ENCODE peak calls at places on chromosomes 2 and 18, in ten cellular contexts. E, M, W, J, X, D, N, Z, H and B are unnamed samples.
A peak's percentile ranks its signal among the peaks of the same experiment; 100 is the strongest.

GRCh38 chr2:224333631-224334030 is 68.3 kb downstream of the FAM124B start:
- DNase-seq in E (no peak), M (no peak), W (no peak), J (no peak), X (no peak), D (no peak), N (no peak), Z (no peak), H (no peak), B (no peak)

GRCh38 chr18:61432590-61432989 is 99.4 kb downstream of the CDH20 start:
- DNase-seq in E (no peak), M (no peak), W (no peak), J (no peak), X (no peak), D (no peak), N (no peak), Z (no peak), H (no peak), B (no peak)

GRCh38 chr2:179745615-179746263 is 115.7 kb downstream of the ZNF385B start:
- DNase-seq in E (no peak), M (no peak), W (no peak), J (no peak), X (no peak), D (no peak), N (no peak), Z (no peak), H (no peak), B (no peak)

GRCh38 chr2:183253441-183254130 is 129.3 kb downstream of the NUP35 start:
- DNase-seq in E (no peak), M (no peak), W (no peak), J (no peak), X (no peak), D (no peak), N (peak; percentile 6), Z (no peak), H (no peak), B (no peak)

GRCh38 chr2:45470531-45470930 is 140.5 kb downstream of the SRBD1 start:
- DNase-seq in E (no peak), M (no peak), W (no peak), J (no peak), X (no peak), D (no peak), N (no peak), Z (no peak), H (no peak), B (no peak)

GRCh38 chr2:11022874-11023273 is 111.1 kb downstream of the KCNF1 start:
- DNase-seq in E (no peak), M (no peak), W (peak; percentile 17), J (no peak), X (no peak), D (no peak), N (no peak), Z (peak; percentile 13), H (no peak), B (no peak)

GRCh38 chr2:18479901-18480369 is 80.5 kb downstream of the RDH14 start:
- DNase-seq in E (no peak), M (no peak), W (no peak), J (no peak), X (no peak), D (no peak), N (no peak), Z (peak; percentile 19), H (peak; percentile 84), B (no peak)

GRCh38 chr2:20450201-20451108 is 3.6 kb downstream of the RHOB start:
- DNase-seq in E (peak; percentile 70), M (no peak), W (peak; percentile 73), J (peak; percentile 81), X (peak; percentile 87), D (no peak), N (no peak), Z (peak; percentile 58), H (peak; percentile 97), B (no peak)

GRCh38 chr18:23732439-23732838 is 43.2 kb downstream of the LAMA3 start:
- DNase-seq in E (no peak), M (no peak), W (no peak), J (no peak), X (no peak), D (no peak), N (no peak), Z (no peak), H (no peak), B (no peak)

GRCh38 chr2:73985318-73986084 is 791 bp downstream of the TET3 start:
- DNase-seq in E (peak; percentile 36), M (peak; percentile 51), W (peak; percentile 34), J (no peak), X (peak; percentile 59), D (peak; percentile 54), N (peak; percentile 55), Z (peak; percentile 54), H (peak; percentile 72), B (no peak)

GRCh38 chr2:241837197-241837596 is 21.5 kb downstream of the PDCD1 start:
- DNase-seq in E (no peak), M (no peak), W (no peak), J (no peak), X (no peak), D (no peak), N (no peak), Z (no peak), H (no peak), B (no peak)

GRCh38 chr2:174338155-174338495 is 3.4 kb downstream of the SP9 start:
- DNase-seq in E (no peak), M (no peak), W (no peak), J (no peak), X (no peak), D (no peak), N (no peak), Z (no peak), H (no peak), B (no peak)

GRCh38 chr2:174334781-174335604 is at the start of gene SP9:
- DNase-seq in E (peak; percentile 89), M (no peak), W (no peak), J (no peak), X (no peak), D (no peak), N (peak; percentile 75), Z (no peak), H (no peak), B (no peak)

GRCh38 chr2:174337337-174338154 is 2.8 kb downstream of the SP9 start:
- DNase-seq in E (peak; percentile 73), M (no peak), W (no peak), J (no peak), X (no peak), D (no peak), N (peak; percentile 58), Z (no peak), H (no peak), B (no peak)

GRCh38 chr2:174335605-174336402 is 1.1 kb downstream of the SP9 start:
- DNase-seq in E (peak; percentile 80), M (no peak), W (no peak), J (no peak), X (no peak), D (no peak), N (peak; percentile 40), Z (no peak), H (peak; percentile 58), B (peak; percentile 63)

DNA sequence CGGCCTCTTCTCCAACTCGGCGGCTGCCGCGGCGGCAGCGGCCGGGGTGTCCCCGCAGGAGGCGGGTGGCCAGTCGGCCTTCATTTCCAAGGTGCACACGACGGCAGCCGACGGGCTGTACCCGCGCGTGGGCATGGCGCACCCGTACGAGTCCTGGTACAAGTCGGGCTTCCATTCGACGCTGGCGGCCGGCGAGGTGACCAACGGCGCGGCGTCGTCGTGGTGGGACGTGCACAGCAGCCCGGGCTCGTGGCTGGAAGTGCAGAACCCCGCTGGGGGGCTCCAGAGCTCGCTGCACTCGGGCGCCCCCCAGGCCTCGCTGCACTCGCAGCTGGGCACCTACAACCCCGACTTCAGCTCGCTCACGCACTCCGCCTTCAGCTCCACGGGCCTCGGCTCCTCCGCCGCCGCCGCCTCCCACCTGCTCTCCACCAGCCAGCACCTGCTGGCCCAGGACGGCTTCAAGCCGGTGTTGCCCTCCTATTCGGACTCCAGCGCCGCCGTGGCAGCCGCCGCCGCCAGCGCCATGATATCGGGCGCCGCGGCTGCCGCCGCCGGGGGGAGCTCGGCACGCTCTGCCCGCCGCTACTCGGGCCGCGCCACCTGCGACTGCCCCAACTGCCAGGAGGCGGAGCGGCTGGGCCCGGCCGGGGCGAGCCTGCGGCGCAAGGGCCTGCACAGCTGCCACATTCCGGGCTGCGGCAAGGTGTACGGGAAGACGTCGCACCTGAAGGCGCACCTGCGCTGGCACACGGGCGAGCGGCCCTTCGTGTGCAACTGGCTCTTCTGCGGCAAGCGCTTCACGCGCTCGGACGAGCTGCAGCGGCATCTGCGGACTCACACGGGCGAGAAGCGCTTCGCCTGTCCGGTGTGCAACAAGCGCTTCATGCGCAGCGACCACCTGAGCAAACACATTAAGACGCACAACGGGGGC is 1.9 kb downstream of the SP9 start:
- DNase-seq in E (peak; percentile 85), M (no peak), W (no peak), J (no peak), X (no peak), D (no peak), N (peak; percentile 69), Z (peak; percentile 38), H (no peak), B (no peak)
- TF ChIP-seq POLR2A in E (peak; percentile 11), M (no peak), W (no peak), J (no peak), X (no peak), D (no peak), N (no peak), Z (no peak), H (no peak), B (no peak)

GRCh38 chr2:200525882-200526651 is at the start of gene SGO2:
- DNase-seq in E (peak; percentile 93), M (peak; percentile 92), W (peak; percentile 94), J (peak; percentile 94), X (peak; percentile 95), D (peak; percentile 85), N (peak; percentile 95), Z (peak; percentile 94), H (peak; percentile 97), B (peak; percentile 86)
- TF ChIP-seq POLR2A in E (peak; percentile 90), M (peak; percentile 68), W (no peak), J (peak; percentile 54), X (peak; percentile 54), D (peak; percentile 88), N (peak; percentile 80), Z (peak; percentile 69), H (peak; percentile 58), B (peak; percentile 87)

DNA sequence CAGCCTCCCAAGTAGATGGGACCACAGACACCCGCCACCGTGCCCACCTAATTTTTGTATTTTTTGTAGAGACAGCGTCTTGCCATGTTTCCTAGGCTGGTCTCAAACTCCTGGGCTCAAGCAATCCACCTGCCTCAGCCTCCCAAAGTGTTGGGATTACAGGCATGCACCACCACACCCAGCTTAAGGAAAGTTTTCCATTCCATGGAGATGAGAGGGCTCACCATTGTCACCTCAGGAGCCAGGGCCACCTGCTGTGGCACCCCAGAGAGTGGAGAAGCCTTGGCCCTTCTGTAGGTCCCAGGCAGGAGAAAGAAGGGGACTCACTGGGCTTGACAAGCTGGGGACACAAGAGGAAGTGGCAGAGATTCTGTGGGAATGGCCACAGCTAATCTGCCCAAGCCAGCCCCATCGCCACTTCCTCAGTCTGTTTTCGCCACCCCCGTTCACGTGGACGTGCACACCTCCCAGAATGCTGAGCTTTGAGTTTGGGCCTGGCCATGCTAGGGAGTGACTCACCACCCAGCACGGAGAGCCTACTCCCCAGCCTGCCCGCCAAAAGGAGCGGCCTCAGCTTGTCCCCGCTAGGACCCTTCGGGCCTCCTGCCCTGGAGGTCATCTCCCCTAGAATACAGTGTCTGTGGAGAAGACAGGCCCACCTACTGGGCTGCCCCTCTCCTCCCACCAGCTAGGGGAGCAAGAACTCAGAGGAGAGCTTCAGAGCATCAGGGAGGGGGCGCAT is 4.8 kb downstream of the SLC35F6 start:
- DNase-seq in E (peak; percentile 69), M (peak; percentile 41), W (peak; percentile 65), J (peak; percentile 78), X (peak; percentile 88), D (no peak), N (peak; percentile 95), Z (peak; percentile 80), H (peak; percentile 92), B (peak; percentile 82)
- TF ChIP-seq POLR2A in E (no peak), M (peak; percentile 16), W (no peak), J (no peak), X (no peak), D (no peak), N (peak; percentile 64), Z (no peak), H (no peak), B (no peak)

GRCh38 chr18:10685484-10685883 is 159.7 kb downstream of the NAPG start:
- DNase-seq in E (no peak), M (no peak), W (no peak), J (no peak), X (no peak), D (no peak), N (no peak), Z (no peak), H (no peak), B (no peak)
- TF ChIP-seq POLR2A in E (no peak), M (no peak), W (no peak), J (no peak), X (no peak), D (no peak), N (no peak), Z (no peak), H (no peak), B (no peak)